ENCODE peak calls at places on chromosome 22, in six cellular contexts. O, L, M, A, W and X are unnamed samples. For H3K79me2 and H3K9me2, the result is how much of the 10 kb centered on the place peaks cover.

GRCh38 chr22:38882480-38882879 is 10.5 kb upstream of the CBX6 start:
- DNase-seq in L (no peak), W (peak), A (no peak), O (peak), M (no peak), X (no peak)

GRCh38 chr22:49852898-49853894 is at the start of gene ZBED4:
- DNase-seq in L (peak), A (peak), W (peak), M (peak), O (peak), X (peak)

GRCh38 chr22:37696657-37697539 is at the start of gene TRIOBP:
- DNase-seq in A (peak), L (peak), M (peak), O (peak), W (peak), X (peak)

GRCh38 chr22:26489447-26490036 is 5.9 kb downstream of the SRRD start:
- DNase-seq in O (no peak), W (no peak), L (no peak), M (no peak), A (no peak), X (no peak)

GRCh38 chr22:19852177-19852781 is 2.4 kb downstream of the GNB1L start:
- DNase-seq in A (no peak), W (no peak), L (no peak), O (no peak), M (no peak), X (peak)

GRCh38 chr22:18031670-18032454 is 7.5 kb upstream of the MICAL3 start:
- DNase-seq in O (peak), A (no peak), L (peak), M (peak), W (peak), X (peak)

GRCh38 chr22:20413217-20414058 is 19.5 kb downstream of the ZNF74 start:
- DNase-seq in O (no peak), M (no peak), A (no peak), W (no peak), L (no peak), X (no peak)

GRCh38 chr22:30940655-30941362 is 27.8 kb downstream of the MORC2 start:
- DNase-seq in A (no peak), M (no peak), L (no peak), W (no peak), O (no peak), X (no peak)

GRCh38 chr22:20267441-20268288 is 453 bp downstream of the RTN4R start:
- DNase-seq in L (peak), O (peak), W (no peak), M (no peak), A (peak), X (no peak)

GRCh38 chr22:22942511-22943329 is 55.1 kb downstream of the IGLL5 start:
- DNase-seq in L (peak), A (peak), M (peak), W (peak), O (peak), X (peak)

GRCh38 chr22:32073823-32074380 is 30.8 kb downstream of the SLC5A1 start:
- DNase-seq in M (no peak), A (no peak), W (no peak), O (no peak), L (no peak), X (peak)

GRCh38 chr22:24529898-24530297 is 25.0 kb downstream of the GUCD1 start:
- DNase-seq in W (no peak), O (no peak), M (no peak), A (no peak), L (no peak), X (no peak)

GRCh38 chr22:34709641-34710040 is 356.3 kb upstream of the ISX start:
- DNase-seq in W (no peak), L (no peak), M (no peak), O (peak), A (no peak), X (no peak)

GRCh38 chr22:40606306-40606705 is 30.2 kb downstream of the MRTFA start:
- DNase-seq in O (no peak), W (no peak), L (no peak), M (no peak), A (no peak), X (no peak)

GRCh38 chr22:40605676-40606250 is 30.8 kb downstream of the MRTFA start:
- DNase-seq in O (peak), L (no peak), W (peak), A (no peak), M (no peak), X (no peak)

GRCh38 chr22:40609216-40609615 is 27.3 kb downstream of the MRTFA start:
- DNase-seq in A (no peak), W (peak), M (no peak), L (no peak), O (no peak), X (no peak)

GRCh38 chr22:40610329-40610850 is 26.1 kb downstream of the MRTFA start:
- DNase-seq in L (no peak), O (no peak), W (no peak), A (no peak), M (no peak), X (no peak)

DNA sequence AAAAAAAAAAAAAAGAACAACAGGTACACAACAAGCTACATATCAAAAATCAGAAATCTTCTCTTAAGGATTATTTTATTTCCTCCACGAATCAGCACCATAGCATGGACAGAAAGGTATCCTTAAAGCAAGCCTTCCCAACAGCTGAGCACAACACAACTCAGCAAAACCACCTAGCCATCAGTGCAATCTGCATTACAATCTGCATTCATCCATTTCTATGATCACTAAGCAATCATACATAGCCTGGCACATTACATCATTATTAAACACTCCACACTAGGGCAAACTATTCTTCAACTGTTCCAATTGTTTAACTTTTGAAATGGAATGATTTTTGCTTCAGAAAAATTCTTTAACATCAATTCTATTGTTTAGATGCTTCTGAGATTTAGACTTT is 29.0 kb downstream of the MRTFA start:
- DNase-seq in O (no peak), A (no peak), M (no peak), L (no peak), W (no peak), X (no peak)
- H3K79me2 ChIP-seq in O (half or more), A (half or more), M (half or more), L (half or more), W (half or more), X (half or more)

GRCh38 chr22:47127441-47127871 is 365.0 kb downstream of the TBC1D22A start:
- DNase-seq in A (no peak), M (no peak), L (no peak), W (no peak), O (no peak), X (no peak)
- H3K9me2 ChIP-seq in A (under half), M (under half), L (under half), W (under half), O (under half), X (under half)

GRCh38 chr22:43798492-43798891 is 13.6 kb downstream of the EFCAB6 start:
- DNase-seq in W (peak), M (no peak), O (no peak), L (no peak), A (no peak), X (no peak)
- H3K79me2 ChIP-seq in W (under half), M (under half), O (under half), L (under half), A (under half), X (under half)

DNA sequence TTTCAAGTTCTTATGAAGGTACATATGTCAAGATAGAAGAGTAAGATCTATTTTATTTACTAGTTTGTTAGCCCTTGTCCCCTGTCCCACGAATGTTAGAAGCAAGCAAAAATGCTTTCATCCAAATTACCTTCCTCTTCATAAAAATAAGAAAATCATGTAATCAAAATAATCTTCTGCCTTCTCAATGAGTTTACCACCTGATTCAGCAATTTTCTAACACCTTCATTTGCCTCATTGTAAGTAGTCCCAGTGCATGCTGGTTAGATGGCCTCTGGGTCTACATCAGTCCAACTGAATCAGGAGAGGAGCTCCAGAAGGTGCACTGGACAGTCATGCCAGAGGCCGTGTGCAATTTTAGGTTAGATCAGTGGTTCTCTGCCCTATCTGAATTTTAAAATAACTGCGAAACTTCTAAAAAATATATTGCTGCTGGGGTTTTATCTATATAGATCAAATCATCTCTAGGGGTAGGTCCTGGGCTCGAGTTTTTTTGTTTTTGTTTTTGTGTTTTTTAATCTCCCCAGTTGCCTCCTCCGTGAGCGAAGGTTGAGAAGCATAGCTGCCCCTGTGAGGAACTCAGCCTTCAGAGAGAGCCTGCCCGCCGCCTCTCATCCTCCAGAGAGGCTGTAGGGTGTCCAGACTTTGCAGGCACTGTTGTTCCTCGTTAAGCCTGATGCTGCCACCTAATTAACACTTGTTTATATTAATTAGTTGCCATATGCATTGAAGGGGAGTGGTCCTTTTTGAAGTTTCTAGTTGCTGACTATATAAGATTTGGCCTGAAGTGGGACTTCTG is 32.2 kb downstream of the C22orf31 start:
- DNase-seq in A (no peak), M (no peak), L (no peak), W (no peak), O (no peak), X (no peak)
- H3K9me2 ChIP-seq in A (under half), M (under half), L (under half), W (under half), O (under half), X (under half)

GRCh38 chr22:35785181-35785923 is 67.7 kb downstream of the APOL5 start:
- DNase-seq in O (no peak), A (no peak), M (no peak), W (peak), L (no peak), X (no peak)
- H3K79me2 ChIP-seq in O (half or more), A (half or more), M (under half), W (half or more), L (half or more), X (half or more)

DNA sequence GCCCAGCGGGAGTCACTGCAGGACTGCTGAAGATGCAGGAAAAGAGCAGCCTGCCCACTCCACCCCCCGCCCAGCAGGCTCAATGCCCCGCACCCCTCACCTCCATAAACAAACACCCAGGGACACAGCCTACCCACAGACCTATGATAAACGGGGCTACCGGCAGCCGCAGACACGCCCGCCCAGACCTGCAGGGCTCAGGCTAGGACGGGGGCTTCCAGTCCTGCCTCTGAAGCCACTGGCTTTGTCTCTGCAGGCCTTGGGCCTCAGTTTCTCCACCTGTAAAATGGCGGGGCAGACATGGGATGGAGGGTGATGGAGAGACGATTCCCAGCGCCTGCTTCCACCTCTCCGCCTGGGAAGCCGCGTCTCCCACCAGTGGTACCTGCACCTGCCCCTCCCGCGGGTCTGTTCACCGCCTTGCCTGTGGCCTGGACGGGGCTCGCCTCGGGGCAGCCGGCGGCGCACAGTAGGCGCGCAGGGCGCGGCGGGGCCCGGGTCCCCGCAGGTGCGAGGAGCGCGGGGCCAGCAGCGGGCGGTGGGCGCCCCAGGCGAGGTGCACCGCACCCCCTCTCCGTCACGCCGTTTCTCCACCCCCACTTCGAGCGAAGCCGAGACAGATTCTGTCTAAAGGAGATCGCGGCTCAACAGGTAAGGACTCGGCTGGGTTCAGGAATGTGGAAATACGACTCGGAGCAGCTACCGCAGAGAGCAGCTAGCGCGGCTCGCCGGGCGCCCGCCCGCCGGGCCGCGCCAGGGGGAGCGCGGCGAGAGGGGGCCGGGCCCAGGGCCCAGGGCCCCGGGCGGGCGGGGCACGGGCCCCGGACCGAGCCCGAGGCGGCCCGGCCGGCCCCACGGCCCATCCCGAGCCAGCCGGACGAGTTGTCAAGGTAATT is 1.4 kb downstream of the WNT7B start:
- DNase-seq in O (no peak), M (no peak), A (peak), W (no peak), L (peak), X (peak)
- H3K9me2 ChIP-seq in O (under half), M (under half), A (under half), W (under half), L (under half), X (under half)